ENCODE peak calls at places on chromosomes 2 and 18, in nine cellular contexts. I, P, V, N, O, L, Z, J and E are unnamed samples.

GRCh38 chr2:109030870-109031480 is 42.0 kb upstream of the EDAR start:
- DNase-seq in O (no peak), L (no peak), P (no peak), N (no peak), Z (no peak), V (peak; percentile 57), I (no peak), J (no peak), E (no peak)

GRCh38 chr2:162118166-162119031 is 33.6 kb downstream of the GCG start:
- DNase-seq in I (no peak), V (no peak), N (no peak), Z (no peak), O (no peak), J (no peak), L (no peak), P (no peak), E (no peak)

GRCh38 chr18:78611869-78612268 is 367.7 kb upstream of the SALL3 start:
- DNase-seq in L (no peak), N (no peak), Z (no peak), I (no peak), V (no peak), P (no peak), O (no peak), J (no peak), E (no peak)

GRCh38 chr18:7668392-7668791 is 101.3 kb downstream of the PTPRM start:
- DNase-seq in I (no peak), L (no peak), N (no peak), V (no peak), P (no peak), O (no peak), Z (no peak), J (no peak), E (no peak)

GRCh38 chr2:137963535-137964065 is 673 bp upstream of the HNMT start:
- DNase-seq in I (no peak), J (no peak), N (no peak), O (no peak), L (no peak), Z (peak; percentile 53), V (no peak), P (no peak), E (no peak)

GRCh38 chr2:140696449-140696848 is 1434.4 kb downstream of the LRP1B start:
- DNase-seq in N (no peak), Z (peak; percentile 7), P (no peak), O (no peak), I (no peak), J (no peak), V (no peak), L (no peak), E (no peak)

GRCh38 chr18:40577255-40577654 is 1377.8 kb upstream of the PIK3C3 start:
- DNase-seq in Z (no peak), P (no peak), V (no peak), I (no peak), O (no peak), N (no peak), L (no peak), J (no peak), E (no peak)

GRCh38 chr2:47223980-47224379 is 68.9 kb upstream of the STPG4 start:
- DNase-seq in O (no peak), P (no peak), I (no peak), J (peak; percentile 39), V (no peak), N (no peak), L (no peak), Z (no peak), E (no peak)

GRCh38 chr2:11097988-11098387 is 57.3 kb upstream of the SLC66A3 start:
- DNase-seq in J (no peak), Z (no peak), N (no peak), L (no peak), I (no peak), P (no peak), O (no peak), V (no peak), E (no peak)

GRCh38 chr2:239566995-239567580 is 166.3 kb upstream of the HDAC4 start:
- DNase-seq in V (no peak), I (no peak), L (no peak), Z (no peak), O (peak; percentile 29), P (no peak), J (no peak), N (no peak), E (no peak)

GRCh38 chr18:57150828-57151227 is 3.9 kb downstream of the BOD1L2 start:
- DNase-seq in V (no peak), N (no peak), J (peak; percentile 18), O (no peak), I (peak; percentile 7), Z (no peak), L (no peak), P (no peak), E (no peak)

GRCh38 chr2:31365834-31366505 is 48.6 kb downstream of the XDH start:
- DNase-seq in N (no peak), P (no peak), I (no peak), O (no peak), V (no peak), J (no peak), L (no peak), Z (no peak), E (no peak)

GRCh38 chr2:138364554-138365162 is 136.9 kb upstream of the SPOPL start:
- DNase-seq in Z (no peak), P (no peak), L (no peak), V (no peak), N (no peak), I (no peak), O (no peak), J (no peak), E (no peak)

GRCh38 chr2:28638102-28638501 is 113.5 kb upstream of the PPP1CB start:
- DNase-seq in Z (no peak), N (no peak), L (no peak), J (no peak), V (no peak), P (no peak), O (no peak), I (no peak), E (no peak)

GRCh38 chr2:230358305-230358704 is 31.3 kb downstream of the SP140L start:
- DNase-seq in P (no peak), N (no peak), O (no peak), Z (no peak), L (no peak), V (no peak), J (no peak), I (no peak), E (no peak)

DNA sequence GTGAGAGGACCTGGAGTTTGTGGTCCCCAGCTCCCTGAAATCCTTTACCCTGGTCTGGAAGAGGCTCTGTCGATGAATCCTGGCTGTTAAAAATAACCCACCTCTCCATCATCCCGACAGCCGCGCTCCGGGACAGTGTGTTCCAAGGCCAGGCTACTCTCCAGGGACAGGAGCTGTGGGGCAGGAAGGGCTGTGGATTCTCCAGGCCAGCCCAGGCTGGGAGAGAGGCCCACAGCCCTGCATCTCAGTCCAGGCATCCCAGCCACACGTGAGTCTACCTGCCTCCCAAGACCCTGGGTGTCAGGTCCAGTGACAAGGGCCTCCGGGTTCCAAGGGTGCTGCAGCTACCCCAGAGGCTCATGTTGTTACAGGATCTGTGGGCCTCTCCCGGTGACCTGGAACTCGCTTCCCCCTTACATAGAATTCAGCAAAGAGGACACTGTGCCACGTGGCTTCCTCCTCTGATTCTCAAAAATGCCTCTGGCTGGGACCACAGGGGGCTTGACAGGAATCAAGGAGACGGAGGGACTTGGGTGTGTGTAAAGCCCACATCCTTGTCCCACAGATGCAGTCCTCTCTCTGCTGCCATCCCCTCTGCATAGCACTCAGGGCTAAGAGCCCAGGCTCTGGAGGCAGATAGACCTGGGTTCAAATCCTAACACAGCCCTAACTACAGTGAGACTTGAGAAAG is 17.3 kb downstream of the ADRA2B start:
- DNase-seq in J (peak; percentile 59), P (peak; percentile 45), V (no peak), L (peak; percentile 23), O (peak; percentile 46), N (peak; percentile 11), Z (no peak), I (no peak), E (no peak)
- H3K27ac ChIP-seq in J (peak overlapping the region; percentile 68), P (peak overlapping the region; percentile 77), V (no peak overlapping the region), L (no peak overlapping the region), O (no peak overlapping the region), N (no peak overlapping the region), Z (no peak overlapping the region), I (no peak overlapping the region), E (no peak overlapping the region)

GRCh38 chr2:75820693-75821092 is 110.0 kb upstream of the GCFC2 start:
- DNase-seq in Z (no peak), L (no peak), I (no peak), J (no peak), P (no peak), N (no peak), V (no peak), O (no peak), E (no peak)
- TF ChIP-seq CTCF in Z (no peak), L (no peak), I (no peak), J (no peak), P (no peak), N (no peak), V (no peak), O (no peak), E (no peak)

DNA sequence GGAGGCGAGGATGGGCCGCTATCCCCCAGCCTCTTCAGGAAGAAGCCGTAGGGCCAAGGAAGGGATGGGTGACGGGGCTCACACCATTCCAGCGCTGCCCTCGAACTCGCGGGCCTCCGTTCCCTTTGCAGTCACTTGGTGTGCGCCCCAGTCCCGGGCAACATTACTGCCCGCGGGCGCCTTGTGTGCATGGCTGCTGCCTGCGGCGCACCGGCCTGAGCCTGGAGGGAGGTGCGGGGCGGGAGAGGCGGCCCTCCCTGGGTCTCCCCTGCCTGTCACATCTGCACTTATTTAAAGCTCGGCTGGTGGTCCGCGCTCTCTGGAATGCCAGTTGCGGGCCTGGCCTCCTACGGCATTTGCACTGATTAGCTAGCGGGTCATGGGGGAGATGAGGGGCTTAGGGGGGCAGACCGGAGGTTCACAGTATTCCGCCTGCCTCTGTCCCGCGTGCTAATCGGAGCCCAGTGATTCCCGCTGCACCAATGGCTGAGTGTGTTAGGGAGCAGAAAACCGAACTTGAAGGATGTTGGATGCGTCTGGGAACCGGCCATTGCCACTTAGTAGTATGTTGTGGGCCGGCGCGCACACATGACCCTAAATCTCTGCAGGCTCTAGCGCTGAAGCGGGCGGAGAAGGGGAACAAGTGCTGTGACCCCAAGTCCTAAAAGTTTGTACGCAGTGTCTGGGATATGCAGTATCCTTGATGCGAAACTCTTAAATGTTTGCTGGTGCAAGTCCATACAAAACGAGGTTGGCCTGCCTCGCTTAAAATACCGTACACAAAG is 161.1 kb upstream of the SIX2 start:
- DNase-seq in Z (no peak), O (no peak), N (no peak), P (no peak), J (peak; percentile 34), L (no peak), I (no peak), V (no peak), E (no peak)
- H3K27ac ChIP-seq in Z (no peak overlapping the region), O (no peak overlapping the region), N (no peak overlapping the region), P (peak overlapping the region; percentile 72), J (no peak overlapping the region), L (peak overlapping the region; percentile 66), I (no peak overlapping the region), V (no peak overlapping the region), E (no peak overlapping the region)

DNA sequence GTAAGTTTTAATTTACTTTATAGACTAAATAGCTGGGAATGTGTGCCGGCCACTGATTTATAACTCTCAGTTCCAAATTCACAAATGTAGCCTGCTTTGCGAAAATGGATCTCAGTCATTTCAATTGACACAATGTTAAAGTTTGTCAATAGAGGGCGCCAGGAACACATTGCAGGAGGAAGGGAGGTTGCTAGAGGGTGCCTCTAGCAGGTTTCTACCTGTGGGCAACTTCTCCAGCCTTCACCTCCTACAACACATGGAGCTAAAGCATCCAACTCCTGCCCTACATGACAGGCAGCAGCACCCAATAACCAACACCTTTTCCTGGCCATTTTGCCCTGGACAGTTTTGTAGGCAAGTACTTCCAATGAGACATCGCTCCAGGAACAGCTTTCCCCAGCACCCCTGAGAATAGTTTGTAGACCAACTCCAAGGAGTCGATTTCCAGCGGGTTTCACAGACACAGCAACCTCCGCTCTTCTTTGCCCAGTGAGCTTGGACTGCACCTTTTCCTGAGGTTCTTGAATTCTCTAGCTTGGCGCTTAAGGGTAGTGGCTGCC is 784.8 kb upstream of the CDH2 start:
- DNase-seq in Z (peak; percentile 36), O (no peak), N (no peak), V (no peak), L (no peak), J (peak; percentile 71), P (no peak), I (peak; percentile 21), E (no peak)
- TF ChIP-seq CTCF in Z (peak; percentile 71), O (peak; percentile 55), N (no peak), V (no peak), L (no peak), J (peak; percentile 49), P (no peak), I (peak; percentile 18), E (no peak)